ENCODE peak calls at places on chromosomes 2 and 18, in seven cellular contexts. V, N, X, M, S, B and U are unnamed samples.

GRCh38 chr2:197599285-197599965 is 76.0 kb downstream of the RFTN2 start:
- DNase-seq in M (peak; percentile 65), S (no peak), V (no peak), X (peak; percentile 56), N (no peak), B (peak; percentile 40), U (peak; percentile 51)

GRCh38 chr18:7329036-7329435 is 98.1 kb downstream of the LRRC30 start:
- DNase-seq in N (no peak), S (no peak), B (no peak), X (no peak), M (no peak), V (no peak), U (no peak)

GRCh38 chr2:29195796-29196195 is 80.6 kb downstream of the CLIP4 start:
- DNase-seq in M (no peak), N (no peak), S (no peak), B (no peak), X (no peak), V (no peak), U (no peak)

GRCh38 chr2:191036365-191036764 is 22.4 kb upstream of the STAT1 start:
- DNase-seq in N (no peak), M (no peak), X (no peak), B (no peak), S (no peak), V (no peak), U (no peak)

GRCh38 chr2:38430196-38430595 is 53.1 kb upstream of the ATL2 start:
- DNase-seq in M (no peak), X (no peak), N (no peak), B (no peak), V (no peak), S (no peak), U (no peak)

GRCh38 chr2:216911886-216912285 is 52.0 kb upstream of the TNP1 start:
- DNase-seq in V (no peak), N (no peak), M (no peak), B (no peak), S (peak; percentile 15), X (peak; percentile 66), U (no peak)

GRCh38 chr18:55587341-55588000 is 521 bp downstream of the TCF4 start:
- DNase-seq in M (no peak), B (no peak), X (peak; percentile 51), V (peak; percentile 47), N (no peak), S (no peak), U (peak; percentile 67)

GRCh38 chr2:141439524-141439923 is 691.3 kb downstream of the LRP1B start:
- DNase-seq in X (no peak), N (no peak), B (no peak), V (no peak), M (no peak), S (no peak), U (no peak)

GRCh38 chr2:38113999-38114708 is 38.2 kb upstream of the CYP1B1 start:
- DNase-seq in V (no peak), M (no peak), X (peak; percentile 51), B (no peak), S (no peak), N (no peak), U (no peak)

GRCh38 chr2:196415384-196415783 is 224.1 kb upstream of the CCDC150 start:
- DNase-seq in X (no peak), S (no peak), M (no peak), B (peak; percentile 5), N (no peak), V (no peak), U (no peak)

GRCh38 chr2:63272560-63272959 is 221.9 kb downstream of the OTX1 start:
- DNase-seq in N (no peak), S (no peak), B (no peak), M (no peak), V (no peak), X (no peak), U (no peak)

GRCh38 chr2:70472256-70472905 is 81.2 kb downstream of the TGFA start:
- DNase-seq in V (peak; percentile 71), S (peak; percentile 1), M (no peak), B (no peak), N (no peak), X (no peak), U (peak; percentile 50)

GRCh38 chr18:24161304-24161703 is 22.4 kb downstream of the CABYR start:
- DNase-seq in N (no peak), B (no peak), S (no peak), M (no peak), X (no peak), V (no peak), U (no peak)

GRCh38 chr2:103176289-103176915 is 414.6 kb downstream of the TMEM182 start:
- DNase-seq in N (no peak), V (no peak), S (no peak), M (peak; percentile 74), B (no peak), X (no peak), U (peak; percentile 97)

GRCh38 chr2:27258051-27258450 is 4.8 kb downstream of the SLC30A3 start:
- DNase-seq in X (no peak), V (no peak), M (no peak), B (no peak), S (no peak), N (no peak), U (no peak)

GRCh38 chr2:96163768-96164429 is 18.7 kb upstream of the DUSP2 start:
- DNase-seq in V (no peak), X (no peak), N (peak; percentile 58), M (no peak), S (no peak), B (peak; percentile 54), U (no peak)

GRCh38 chr2:233828546-233829192 is 25.7 kb downstream of the HJURP start:
- DNase-seq in B (no peak), V (no peak), N (no peak), M (no peak), X (no peak), S (no peak), U (no peak)

GRCh38 chr2:201882353-201883095 is 76.2 kb downstream of the CDK15 start:
- DNase-seq in X (peak; percentile 70), B (no peak), N (no peak), V (peak; percentile 75), M (peak; percentile 55), S (no peak), U (peak; percentile 61)

GRCh38 chr2:173869244-173869643 is 95.9 kb downstream of the SP3 start:
- DNase-seq in B (no peak), M (no peak), X (no peak), V (no peak), N (no peak), S (no peak), U (no peak)

GRCh38 chr2:131038258-131039100 is 54.8 kb downstream of the FAM168B start:
- DNase-seq in V (no peak), N (no peak), S (no peak), M (no peak), X (no peak), B (no peak), U (no peak)